ENCODE peak calls at places on chromosomes 12 and 14, in ten cellular contexts. M is CD4-positive, alpha-beta T cell; X is GM04503; U is stimulated activated CD4-positive, alpha-beta T cell treated with anti-CD3 and anti-CD28 coated beads, Interleukin-15, amount 100 ng/mL, for 1 hour; Q is upper lobe of right lung; W is stimulated activated CD8-positive, alpha-beta memory T cell treated with anti-CD3 and anti-CD28 coated beads, Interleukin-4, amount 100 ng/mL, for 4 hours; H is aorta; S is NCI-H1694; I is retina; D is RWPE1. L is an unnamed sample.

GRCh38 chr12:1796515-1797010 is 23.8 kb upstream of the LRTM2 start:
- DNase-seq in M (peak), X (no peak), U (no peak), Q (peak), W (no peak), H (peak), S (no peak), I (no peak), D (no peak), L (peak)

GRCh38 chr14:104315169-104315568 is 176.8 kb downstream of the KIF26A start:
- DNase-seq in M (no peak), X (no peak), U (no peak), Q (no peak), W (no peak), H (peak), S (no peak), I (no peak), D (no peak), L (peak)

GRCh38 chr14:100476012-100476822 is 111.0 kb downstream of the BEGAIN start:
- DNase-seq in M (no peak), X (peak), U (no peak), Q (no peak), W (no peak), H (no peak), S (no peak), I (peak), D (peak), L (no peak)

GRCh38 chr14:49487238-49487637 is 98.9 kb downstream of the RPS29 start:
- DNase-seq in M (no peak), X (no peak), U (no peak), Q (no peak), W (no peak), H (no peak), S (no peak), I (no peak), D (no peak), L (no peak)

GRCh38 chr14:71143391-71144290 is 236.4 kb downstream of the PCNX1 start:
- DNase-seq in M (no peak), X (peak), U (no peak), Q (no peak), W (no peak), H (no peak), S (no peak), I (no peak), D (peak), L (no peak)

GRCh38 chr12:123726244-123726643 is 14.1 kb downstream of the ATP6V0A2 start:
- DNase-seq in M (no peak), X (no peak), U (no peak), Q (no peak), W (no peak), H (no peak), S (no peak), I (no peak), D (no peak), L (no peak)

GRCh38 chr12:13373131-13373530 is 176.6 kb downstream of the EMP1 start:
- DNase-seq in M (no peak), X (no peak), U (no peak), Q (no peak), W (no peak), H (no peak), S (no peak), I (no peak), D (no peak), L (no peak)

GRCh38 chr14:20690848-20691640 is 2.5 kb downstream of the ANG start:
- DNase-seq in M (no peak), X (peak), U (no peak), Q (no peak), W (peak), H (no peak), S (peak), I (peak), D (no peak), L (no peak)

GRCh38 chr14:34059037-34059924 is 108.4 kb upstream of the EGLN3 start:
- DNase-seq in M (no peak), X (no peak), U (no peak), Q (no peak), W (no peak), H (no peak), S (no peak), I (peak), D (no peak), L (no peak)

GRCh38 chr14:58904771-58905170 is 267.0 kb downstream of the DACT1 start:
- DNase-seq in M (no peak), X (no peak), U (no peak), Q (no peak), W (no peak), H (no peak), S (no peak), I (no peak), D (no peak), L (no peak)

GRCh38 chr12:30719060-30719459 is 23.4 kb upstream of the IPO8 start:
- DNase-seq in M (no peak), X (peak), U (no peak), Q (no peak), W (no peak), H (no peak), S (no peak), I (no peak), D (no peak), L (no peak)

GRCh38 chr12:121838096-121838495 is 20.6 kb downstream of the HPD start:
- DNase-seq in M (no peak), X (no peak), U (no peak), Q (no peak), W (no peak), H (no peak), S (no peak), I (no peak), D (no peak), L (no peak)

GRCh38 chr12:121417847-121418246 is 17.9 kb downstream of the RNF34 start:
- DNase-seq in M (no peak), X (no peak), U (no peak), Q (no peak), W (no peak), H (no peak), S (no peak), I (no peak), D (no peak), L (no peak)

GRCh38 chr14:105385698-105386365 is 12.5 kb upstream of the TEX22 start:
- DNase-seq in M (no peak), X (no peak), U (no peak), Q (no peak), W (no peak), H (no peak), S (no peak), I (no peak), D (no peak), L (peak)

GRCh38 chr12:101166866-101167265 is 43.2 kb downstream of the SLC5A8 start:
- DNase-seq in M (no peak), X (no peak), U (no peak), Q (no peak), W (no peak), H (no peak), S (no peak), I (no peak), D (no peak), L (no peak)

GRCh38 chr12:113097716-113098427 is 37.7 kb downstream of the RASAL1 start:
- DNase-seq in M (no peak), X (no peak), U (no peak), Q (no peak), W (no peak), H (no peak), S (peak), I (peak), D (peak), L (no peak)

GRCh38 chr14:101225729-101226152 is 322.2 kb upstream of the RTL1 start:
- DNase-seq in M (no peak), X (no peak), U (no peak), Q (no peak), W (no peak), H (no peak), S (no peak), I (no peak), D (no peak), L (no peak)

GRCh38 chr12:116650062-116650461 is 87.8 kb downstream of the SPRING1 start:
- DNase-seq in M (no peak), X (no peak), U (no peak), Q (no peak), W (no peak), H (no peak), S (no peak), I (no peak), D (no peak), L (no peak)

GRCh38 chr12:14284189-14284722 is 81.2 kb upstream of the ATF7IP start:
- DNase-seq in M (no peak), X (no peak), U (no peak), Q (no peak), W (no peak), H (no peak), S (no peak), I (peak), D (no peak), L (no peak)